ENCODE peak calls at places on chromosomes 12 and 14, in seven cellular contexts. C is H9, L is upper lobe of right lung, M is aorta, T is fibroblast of lung, G is adrenal gland, R is left ventricle myocardium inferior. S is an unnamed sample.

GRCh38 chr12:47194501-47194900 is 114.7 kb upstream of the AMIGO2 start:
- DNase-seq in L (no peak), M (no peak), R (no peak), T (no peak), C (no peak), G (no peak), S (no peak)

GRCh38 chr14:101603096-101603495 is 41.8 kb downstream of the DIO3 start:
- DNase-seq in C (no peak), L (no peak), M (no peak), T (no peak), G (no peak), R (peak; percentile 4), S (peak; percentile 6)

GRCh38 chr12:64894827-64895475 is 70.5 kb downstream of the TBC1D30 start:
- DNase-seq in G (no peak), T (peak; percentile 18), R (no peak), L (no peak), C (no peak), M (no peak), S (no peak)

GRCh38 chr14:94483729-94484275 is 7.8 kb upstream of the SERPINA9 start:
- DNase-seq in L (no peak), T (no peak), R (no peak), M (no peak), C (no peak), G (no peak), S (no peak)

GRCh38 chr12:64669270-64669842 is 59.1 kb downstream of the RASSF3 start:
- DNase-seq in C (peak; percentile 68), L (peak; percentile 72), M (peak; percentile 85), R (peak; percentile 59), T (no peak), G (peak; percentile 78), S (peak; percentile 59)

GRCh38 chr12:32134144-32134888 is 27.7 kb downstream of the BICD1 start:
- DNase-seq in G (no peak), M (no peak), R (no peak), C (no peak), T (peak; percentile 22), L (no peak), S (peak; percentile 41)

GRCh38 chr12:42695490-42695995 is 106.0 kb upstream of the PRICKLE1 start:
- DNase-seq in G (no peak), M (no peak), T (no peak), C (no peak), L (no peak), R (no peak), S (no peak)

GRCh38 chr12:34218193-34219045 is 196.1 kb downstream of the ALG10 start:
- DNase-seq in R (peak; percentile 44), M (peak; percentile 81), T (peak; percentile 48), G (peak; percentile 81), C (peak; percentile 51), L (peak; percentile 78), S (peak; percentile 46)

GRCh38 chr12:107379852-107380567 is 286.7 kb upstream of the CRY1 start:
- DNase-seq in T (peak; percentile 34), L (no peak), M (no peak), R (no peak), G (no peak), C (no peak), S (no peak)

GRCh38 chr12:50201987-50202521 is 34.9 kb upstream of the CERS5 start:
- DNase-seq in R (no peak), L (no peak), C (peak; percentile 47), G (no peak), M (no peak), T (peak; percentile 26), S (no peak)

GRCh38 chr14:96752156-96752555 is 45.0 kb upstream of the VRK1 start:
- DNase-seq in R (no peak), L (no peak), C (no peak), M (no peak), T (no peak), G (no peak), S (no peak)

GRCh38 chr12:58452546-58452945 is 467.8 kb downstream of the LRIG3 start:
- DNase-seq in M (no peak), C (no peak), T (peak; percentile 28), G (no peak), L (no peak), R (no peak), S (no peak)
- H3K27ac ChIP-seq in M (no peak overlapping the region), C (no peak overlapping the region), T (no peak overlapping the region), G (no peak overlapping the region), L (no peak overlapping the region), R (no peak overlapping the region), S (no peak overlapping the region)

GRCh38 chr12:85448548-85449139 is 168.6 kb downstream of the ALX1 start:
- DNase-seq in T (peak; percentile 36), R (no peak), C (no peak), L (no peak), M (no peak), G (no peak), S (no peak)

GRCh38 chr12:85445060-85445938 is 165.3 kb downstream of the ALX1 start:
- DNase-seq in G (no peak), C (no peak), T (no peak), M (no peak), R (no peak), L (no peak), S (no peak)

GRCh38 chr12:85448031-85448430 is 168.0 kb downstream of the ALX1 start:
- DNase-seq in R (no peak), G (no peak), L (no peak), M (no peak), C (no peak), T (no peak), S (no peak)
- H3K27ac ChIP-seq in R (no peak overlapping the region), G (no peak overlapping the region), L (no peak overlapping the region), M (no peak overlapping the region), C (no peak overlapping the region), T (no peak overlapping the region), S (no peak overlapping the region)

GRCh38 chr14:91403069-91403600 is 14.5 kb downstream of the CCDC88C start:
- DNase-seq in C (peak; percentile 23), R (no peak), M (peak; percentile 21), G (no peak), L (no peak), T (no peak), S (no peak)

GRCh38 chr14:91406451-91406850 is 11.2 kb downstream of the CCDC88C start:
- DNase-seq in G (no peak), C (no peak), L (no peak), R (no peak), M (no peak), T (no peak), S (no peak)

GRCh38 chr14:91406982-91407381 is 10.6 kb downstream of the CCDC88C start:
- DNase-seq in R (no peak), C (no peak), G (no peak), T (no peak), M (no peak), L (no peak), S (no peak)

GRCh38 chr14:91405241-91405721 is 12.3 kb downstream of the CCDC88C start:
- DNase-seq in R (no peak), C (no peak), L (no peak), G (no peak), M (no peak), T (no peak), S (peak; percentile 78)

GRCh38 chr14:91405724-91406435 is 11.7 kb downstream of the CCDC88C start:
- DNase-seq in C (no peak), M (no peak), R (no peak), L (no peak), G (no peak), T (no peak), S (no peak)
- H3K27ac ChIP-seq in C (no peak overlapping the region), M (no peak overlapping the region), R (peak overlapping the region; percentile 55), L (peak overlapping the region; percentile 47), G (no peak overlapping the region), T (no peak overlapping the region), S (peak overlapping the region; percentile 65)

GRCh38 chr12:98725481-98726247 is 80.6 kb downstream of the APAF1 start:
- DNase-seq in T (peak; percentile 73), G (peak; percentile 48), L (no peak), C (peak; percentile 59), R (no peak), M (no peak), S (no peak)

GRCh38 chr12:98721204-98721702 is 76.2 kb downstream of the APAF1 start:
- DNase-seq in L (no peak), C (no peak), R (no peak), G (no peak), T (no peak), M (no peak), S (no peak)

GRCh38 chr12:98727196-98727595 is 82.1 kb downstream of the APAF1 start:
- DNase-seq in G (no peak), R (no peak), M (no peak), C (no peak), T (no peak), L (no peak), S (no peak)

GRCh38 chr12:98719515-98720504 is 74.7 kb downstream of the APAF1 start:
- DNase-seq in R (no peak), T (no peak), M (no peak), C (no peak), L (no peak), G (no peak), S (no peak)

GRCh38 chr12:98724384-98725155 is 79.5 kb downstream of the APAF1 start:
- DNase-seq in C (no peak), L (no peak), G (no peak), T (no peak), M (no peak), R (no peak), S (no peak)
- H3K27ac ChIP-seq in C (no peak overlapping the region), L (no peak overlapping the region), G (no peak overlapping the region), T (no peak overlapping the region), M (no peak overlapping the region), R (no peak overlapping the region), S (no peak overlapping the region)

GRCh38 chr12:83805137-83805818 is 1107.3 kb downstream of the SLC6A15 start:
- DNase-seq in L (no peak), M (no peak), T (no peak), C (no peak), G (no peak), R (no peak), S (no peak)
- H3K27ac ChIP-seq in L (no peak overlapping the region), M (no peak overlapping the region), T (no peak overlapping the region), C (no peak overlapping the region), G (no peak overlapping the region), R (no peak overlapping the region), S (no peak overlapping the region)

GRCh38 chr14:68942281-68943035 is 36.6 kb downstream of the ACTN1 start:
- DNase-seq in M (no peak), G (no peak), T (peak; percentile 53), L (no peak), R (no peak), C (no peak), S (no peak)
- H3K27ac ChIP-seq in M (peak overlapping the region; percentile 57), G (no peak overlapping the region), T (peak overlapping the region; percentile 79), L (no peak overlapping the region), R (peak overlapping the region; percentile 87), C (no peak overlapping the region), S (no peak overlapping the region)

DNA sequence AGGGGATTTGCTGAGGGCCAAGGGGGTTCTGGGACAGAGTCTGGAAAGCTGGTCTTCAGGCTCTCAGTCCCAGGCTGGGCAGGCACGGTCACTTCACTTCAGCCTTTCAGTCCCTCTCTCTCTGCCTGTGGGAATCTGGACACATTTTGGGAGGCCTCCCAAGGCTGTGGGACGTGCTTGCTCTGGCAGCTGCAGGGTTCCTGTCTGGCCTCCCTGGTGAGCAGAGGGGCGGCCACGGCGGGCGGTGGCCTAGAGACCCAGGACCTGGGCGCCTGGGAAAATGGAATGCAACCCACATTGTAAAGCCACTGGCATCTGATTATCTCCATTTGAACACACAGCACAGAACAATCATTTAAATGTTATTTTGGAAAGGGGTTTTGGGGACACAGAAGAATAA is 10.1 kb upstream of the ALDH2 start:
- DNase-seq in T (no peak), G (no peak), M (no peak), R (no peak), L (no peak), C (no peak), S (no peak)
- H3K27ac ChIP-seq in T (no peak overlapping the region), G (no peak overlapping the region), M (peak overlapping the region; percentile 49), R (peak overlapping the region; percentile 91), L (no peak overlapping the region), C (no peak overlapping the region), S (no peak overlapping the region)

GRCh38 chr12:124480469-124481256 is 86.7 kb downstream of the NCOR2 start:
- DNase-seq in L (no peak), T (peak; percentile 72), R (peak; percentile 56), M (no peak), C (no peak), G (peak; percentile 81), S (no peak)
- H3K27ac ChIP-seq in L (peak overlapping the region; percentile 47), T (no peak overlapping the region), R (peak overlapping the region; percentile 72), M (no peak overlapping the region), C (no peak overlapping the region), G (no peak overlapping the region), S (no peak overlapping the region)

S was measured in CD8-positive, alpha-beta T cell.